ENCODE peak calls at places on chromosomes 5 and 9, in four cellular contexts. P is mucosa of descending colon, S is nephron progenitor cell, Q is WTC11. J is an unnamed sample.

GRCh38 chr5:138132543-138132942 is 6.7 kb downstream of the NME5 start:
- DNase-seq in S (no peak), P (no peak), Q (no peak), J (no peak)

GRCh38 chr9:97543568-97543967 is 42.1 kb downstream of the TMOD1 start:
- DNase-seq in P (no peak), S (no peak), Q (no peak), J (no peak)

GRCh38 chr9:106897223-106897622 is 34.3 kb downstream of the ZNF462 start:
- DNase-seq in P (no peak), S (no peak), Q (no peak), J (no peak)

GRCh38 chr9:111232997-111233790 is 96.8 kb downstream of the OR2K2 start:
- DNase-seq in P (no peak), Q (peak; percentile 25), S (peak; percentile 3), J (no peak)

GRCh38 chr5:53053364-53053763 is 56.2 kb downstream of the MOCS2 start:
- DNase-seq in S (no peak), Q (no peak), P (no peak), J (no peak)

GRCh38 chr9:99873943-99874584 is 32.4 kb upstream of the STX17 start:
- DNase-seq in S (no peak), Q (no peak), P (no peak), J (no peak)

GRCh38 chr9:93028448-93029006 is 30.0 kb upstream of the SUSD3 start:
- DNase-seq in S (no peak), Q (no peak), P (no peak), J (no peak)

GRCh38 chr9:113809192-113809482 is 67.0 kb upstream of the ZNF618 start:
- DNase-seq in P (no peak), Q (no peak), S (no peak), J (no peak)

GRCh38 chr5:40361378-40361777 is 318.3 kb upstream of the PTGER4 start:
- DNase-seq in Q (no peak), P (no peak), S (no peak), J (no peak)

GRCh38 chr5:86977808-86978207 is 289.9 kb upstream of the RASA1 start:
- DNase-seq in Q (no peak), P (no peak), S (no peak), J (no peak)

GRCh38 chr5:9715891-9716335 is 85.8 kb upstream of the TAS2R1 start:
- DNase-seq in S (no peak), P (no peak), Q (no peak), J (no peak)

GRCh38 chr5:159311063-159311462 is 19.2 kb downstream of the IL12B start:
- DNase-seq in P (no peak), Q (no peak), S (no peak), J (no peak)

GRCh38 chr9:88642333-88642732 is 107.4 kb downstream of the NXNL2 start:
- DNase-seq in Q (no peak), P (no peak), S (no peak), J (no peak)

GRCh38 chr9:71268871-71269640 is 147.6 kb upstream of the TRPM3 start:
- DNase-seq in P (no peak), S (no peak), Q (no peak), J (no peak)

GRCh38 chr5:76292923-76293322 is 110.2 kb upstream of the IQGAP2 start:
- DNase-seq in Q (no peak), P (no peak), S (no peak), J (no peak)

GRCh38 chr9:2655411-2655901 is 33.9 kb downstream of the VLDLR start:
- DNase-seq in Q (no peak), P (no peak), S (no peak), J (no peak)

GRCh38 chr5:17204133-17204489 is 13.3 kb upstream of the BASP1 start:
- DNase-seq in P (no peak), Q (no peak), S (no peak), J (no peak)

GRCh38 chr9:33919276-33919897 is 102.4 kb downstream of the UBE2R2 start:
- DNase-seq in Q (no peak), S (no peak), P (no peak), J (no peak)

GRCh38 chr9:104987743-104988142 is 59.8 kb upstream of the ABCA1 start:
- DNase-seq in S (no peak), Q (no peak), P (no peak), J (no peak)

GRCh38 chr9:109815366-109815947 is 35.5 kb downstream of the PALM2AKAP2 start:
- DNase-seq in S (no peak), Q (no peak), P (no peak), J (no peak)

GRCh38 chr5:140868721-140869554 is at the start of gene PCDHA11:
- DNase-seq in S (peak; percentile 34), Q (no peak), P (no peak), J (peak; percentile 78)
- TF ChIP-seq CTCF in S (peak; percentile 60), Q (no peak), P (no peak), J (peak; percentile 63)

GRCh38 chr5:179801304-179802206 is 5.1 kb downstream of the MGAT4B start:
- DNase-seq in S (peak; percentile 80), Q (peak; percentile 88), P (peak; percentile 85), J (no peak)

GRCh38 chr5:179800696-179801201 is 5.9 kb downstream of the MGAT4B start:
- DNase-seq in P (no peak), Q (no peak), S (no peak), J (no peak)

GRCh38 chr5:179802950-179803562 is 3.6 kb downstream of the MGAT4B start:
- DNase-seq in S (peak; percentile 56), P (no peak), Q (peak; percentile 50), J (no peak)

GRCh38 chr5:179803651-179804598 is 2.7 kb downstream of the MGAT4B start:
- DNase-seq in S (no peak), P (peak; percentile 69), Q (no peak), J (no peak)

DNA sequence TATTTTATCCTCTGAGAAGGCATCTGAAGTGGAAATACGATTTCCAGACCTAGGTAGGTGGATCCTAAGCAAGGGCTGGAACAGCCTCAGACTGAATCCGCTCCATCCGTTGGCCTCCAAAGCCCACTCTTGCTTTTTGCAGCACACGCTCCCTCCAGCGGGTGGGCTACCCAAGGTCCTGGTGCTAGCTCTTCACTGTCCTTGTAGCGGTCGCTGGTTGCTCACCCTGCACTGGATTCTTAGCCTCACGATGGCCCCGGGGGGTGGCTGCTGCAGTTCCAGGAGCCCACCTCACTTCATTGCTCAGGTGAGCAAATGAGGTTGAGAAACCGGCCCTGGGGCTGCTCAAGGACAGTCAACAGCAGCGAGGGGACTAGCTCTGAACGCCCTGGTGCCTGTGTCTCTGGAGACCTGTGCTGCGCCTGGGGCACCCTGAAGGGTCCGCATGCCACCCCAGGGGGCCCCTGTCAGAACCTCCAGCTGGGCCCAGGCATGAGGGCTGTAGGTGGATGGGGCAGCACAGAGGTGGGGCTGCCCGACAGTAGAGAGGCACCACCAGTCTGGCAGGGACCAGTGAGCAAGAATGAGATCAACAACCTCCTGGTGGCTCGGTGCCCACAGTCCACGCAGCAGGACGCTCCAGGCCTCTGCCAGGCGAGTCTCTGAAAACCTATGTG is 4.3 kb downstream of the MGAT4B start:
- DNase-seq in P (no peak), S (no peak), Q (no peak), J (no peak)
- TF ChIP-seq CTCF in P (no peak), S (no peak), Q (no peak), J (no peak)

GRCh38 chr5:167554564-167555254 is 736.7 kb upstream of the WWC1 start:
- DNase-seq in Q (no peak), S (no peak), P (no peak), J (no peak)

GRCh38 chr5:167552356-167552755 is 739.1 kb upstream of the WWC1 start:
- DNase-seq in P (no peak), Q (no peak), S (no peak), J (no peak)

GRCh38 chr5:167555771-167556170 is 735.7 kb upstream of the WWC1 start:
- DNase-seq in P (no peak), S (no peak), Q (no peak), J (no peak)
- TF ChIP-seq CTCF in P (no peak), S (no peak), Q (no peak), J (no peak)

GRCh38 chr5:178068293-178068692 is 45.0 kb upstream of the N4BP3 start:
- DNase-seq in Q (no peak), P (no peak), S (no peak), J (no peak)

GRCh38 chr5:178071108-178071507 is 42.2 kb upstream of the N4BP3 start:
- DNase-seq in Q (no peak), P (no peak), S (no peak), J (no peak)

GRCh38 chr5:178072749-178073148 is 40.6 kb upstream of the N4BP3 start:
- DNase-seq in Q (no peak), P (no peak), S (no peak), J (no peak)

GRCh38 chr5:178067705-178068104 is 45.6 kb upstream of the N4BP3 start:
- DNase-seq in P (no peak), Q (no peak), S (no peak), J (no peak)

DNA sequence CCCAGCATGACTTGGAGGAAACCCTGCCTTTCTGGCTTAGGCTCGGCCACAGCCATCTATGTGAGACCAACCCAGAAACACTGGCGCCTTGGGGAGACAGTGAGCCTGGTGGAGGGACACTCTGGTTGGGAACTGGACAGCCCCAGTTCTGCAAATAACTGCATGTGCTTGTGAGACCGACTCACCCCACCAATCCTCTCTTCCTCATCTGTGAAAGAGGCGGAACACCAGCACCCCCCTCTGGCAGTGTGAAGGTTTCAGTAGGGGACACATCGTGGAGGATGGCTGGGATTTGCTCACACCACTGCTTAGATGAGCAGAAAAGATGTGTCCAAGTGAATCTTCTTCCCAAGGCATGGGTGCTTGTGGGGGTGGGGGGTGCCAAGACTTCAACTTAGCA is 43.4 kb upstream of the N4BP3 start:
- DNase-seq in S (peak; percentile 27), P (no peak), Q (peak; percentile 81), J (no peak)
- TF ChIP-seq CTCF in S (no peak), P (no peak), Q (peak; percentile 30), J (peak; percentile 11)

GRCh38 chr9:122016789-122017188 is 76.3 kb downstream of the TTLL11 start:
- DNase-seq in Q (no peak), S (no peak), P (no peak), J (no peak)
- TF ChIP-seq CTCF in Q (no peak), S (peak; percentile 29), P (no peak), J (peak; percentile 57)

GRCh38 chr9:3863686-3864085 is 337.9 kb upstream of the RFX3 start:
- DNase-seq in P (no peak), S (no peak), Q (no peak), J (no peak)

GRCh38 chr9:3865373-3865772 is 339.6 kb upstream of the RFX3 start:
- DNase-seq in Q (no peak), S (no peak), P (no peak), J (no peak)

GRCh38 chr9:3868012-3868411 is 342.2 kb upstream of the RFX3 start:
- DNase-seq in Q (no peak), P (no peak), S (no peak), J (no peak)

GRCh38 chr9:3858961-3859360 is 333.2 kb upstream of the RFX3 start:
- DNase-seq in P (no peak), Q (no peak), S (no peak), J (no peak)

DNA sequence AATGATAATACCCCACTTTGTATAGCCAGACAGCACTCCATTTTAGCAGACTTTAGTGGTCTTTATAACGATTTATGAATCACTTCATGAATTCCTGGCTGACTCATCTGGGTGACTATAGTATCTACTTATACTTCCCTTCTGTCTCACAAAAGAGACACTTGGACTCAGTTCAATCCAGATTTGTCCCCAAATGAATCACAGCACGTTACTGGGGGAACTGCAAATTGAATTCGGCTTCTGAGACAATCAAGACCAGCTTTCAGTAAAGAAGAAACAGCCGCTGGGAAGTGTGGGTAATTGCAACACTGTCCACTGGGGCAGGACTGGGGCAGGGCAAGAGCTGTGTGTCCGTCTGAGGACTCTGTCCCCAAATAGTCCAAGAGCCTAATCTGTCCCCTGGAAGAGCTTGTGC is 337.3 kb upstream of the RFX3 start:
- DNase-seq in Q (no peak), S (no peak), P (no peak), J (no peak)
- TF ChIP-seq CTCF in Q (no peak), S (no peak), P (no peak), J (no peak)